ENCODE peak calls at places on chromosomes 5 and 9, in four cellular contexts. C, G, T and K are unnamed samples.

GRCh38 chr5:68343421-68343826 is 127.9 kb downstream of the PIK3R1 start:
- DNase-seq in T (peak; percentile 55), C (no peak), G (peak; percentile 69), K (no peak)

GRCh38 chr9:70602364-70603019 is 188.0 kb upstream of the KLF9 start:
- DNase-seq in C (peak; percentile 7), T (peak; percentile 34), G (peak; percentile 60), K (peak; percentile 57)

GRCh38 chr9:19485193-19485592 is 76.4 kb downstream of the ACER2 start:
- DNase-seq in G (no peak), T (no peak), C (no peak), K (no peak)

GRCh38 chr9:101486693-101487442 is 46.8 kb upstream of the RNF20 start:
- DNase-seq in C (peak; percentile 20), G (peak; percentile 68), T (no peak), K (no peak)

GRCh38 chr5:155193018-155193417 is 179.5 kb downstream of the KIF4B start:
- DNase-seq in C (no peak), G (no peak), T (no peak), K (no peak)

GRCh38 chr9:84711936-84712335 is 42.4 kb downstream of the NTRK2 start:
- DNase-seq in G (no peak), C (no peak), T (no peak), K (no peak)

GRCh38 chr5:52743012-52743411 is 44.7 kb upstream of the ITGA1 start:
- DNase-seq in C (no peak), T (no peak), G (no peak), K (no peak)

GRCh38 chr9:126456396-126456795 is 129.8 kb downstream of the MVB12B start:
- DNase-seq in C (no peak), T (no peak), G (no peak), K (no peak)

GRCh38 chr5:54761213-54761701 is 224.1 kb downstream of the ESM1 start:
- DNase-seq in G (no peak), C (no peak), T (no peak), K (no peak)

GRCh38 chr5:170159101-170159698 is 53.5 kb downstream of the FOXI1 start:
- DNase-seq in C (no peak), T (no peak), G (no peak), K (no peak)

GRCh38 chr9:87516222-87516930 is 18.7 kb downstream of the DAPK1 start:
- DNase-seq in C (no peak), T (no peak), G (peak; percentile 91), K (peak; percentile 75)

GRCh38 chr5:108743344-108743743 is 4.4 kb upstream of the FER start:
- DNase-seq in G (no peak), C (no peak), T (no peak), K (no peak)

DNA sequence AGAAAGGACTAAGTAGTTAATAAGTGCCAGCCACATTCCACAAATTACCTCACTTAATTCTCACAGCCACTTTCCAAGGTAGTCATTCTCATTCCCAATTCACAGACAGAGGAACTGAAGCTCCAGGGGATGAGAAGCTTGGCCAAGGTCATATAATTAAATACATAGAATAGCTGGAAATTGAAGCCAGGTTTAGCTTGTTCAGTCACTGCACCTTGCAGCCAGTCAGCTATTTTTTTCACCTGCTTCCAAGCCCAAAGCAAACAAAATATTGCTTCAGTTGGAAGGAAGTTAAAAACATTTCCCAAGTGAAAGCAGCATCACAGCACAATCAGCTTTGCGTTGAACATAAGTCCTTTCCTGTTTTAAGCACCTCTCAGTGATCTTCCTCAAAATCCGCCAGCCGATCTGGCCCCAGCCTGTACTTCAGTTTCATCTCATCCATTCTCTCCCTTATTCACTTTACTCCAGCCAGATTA is 4.8 kb downstream of the ALDH1A1 start:
- DNase-seq in T (no peak), C (no peak), G (no peak), K (no peak)
- TF ChIP-seq SPI1 in T (no peak), C (no peak), G (no peak), K (no peak)

GRCh38 chr5:14893351-14893750 is 21.8 kb upstream of the ANKH start:
- DNase-seq in C (no peak), T (no peak), G (no peak), K (no peak)
- TF ChIP-seq SPI1 in C (no peak), T (no peak), G (no peak), K (no peak)

DNA sequence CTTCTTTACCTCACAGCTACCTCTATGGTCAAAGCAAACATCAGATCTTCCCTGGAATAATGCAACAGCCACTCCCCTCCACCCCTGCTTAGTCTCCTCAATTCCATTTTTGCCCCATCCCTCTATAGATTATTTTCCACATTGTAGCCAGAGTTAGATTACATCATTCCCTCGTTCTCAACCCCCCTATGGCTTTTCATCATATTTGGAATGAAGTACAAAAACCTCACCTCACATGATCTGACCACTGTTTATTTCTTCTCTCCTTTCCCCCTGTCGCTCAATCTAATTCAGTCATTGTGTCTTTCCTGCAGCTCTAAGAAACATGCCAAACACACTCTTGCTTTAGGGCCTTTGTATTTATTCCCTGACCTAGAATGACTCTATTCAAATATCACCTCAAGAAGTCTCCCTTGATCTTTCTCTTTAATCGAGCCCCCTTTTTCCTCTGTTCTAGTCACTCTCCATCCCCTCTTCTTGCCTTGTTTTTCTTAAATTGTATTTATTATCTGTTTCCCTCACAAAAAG is 22.6 kb upstream of the HK3 start:
- DNase-seq in C (no peak), G (no peak), T (no peak), K (no peak)
- TF ChIP-seq SPI1 in C (no peak), G (no peak), T (no peak), K (no peak)

GRCh38 chr5:153901449-153901848 is 137.3 kb downstream of the FAM114A2 start:
- DNase-seq in T (no peak), C (no peak), G (no peak), K (no peak)

GRCh38 chr5:153902026-153902425 is 136.7 kb downstream of the FAM114A2 start:
- DNase-seq in C (no peak), T (no peak), G (no peak), K (no peak)

GRCh38 chr5:153903321-153903720 is 135.4 kb downstream of the FAM114A2 start:
- DNase-seq in C (no peak), G (no peak), T (no peak), K (no peak)

GRCh38 chr5:153896701-153897100 is 142.0 kb downstream of the FAM114A2 start:
- DNase-seq in G (no peak), T (peak; percentile 63), C (peak; percentile 32), K (no peak)

GRCh38 chr5:153900703-153901395 is 137.9 kb downstream of the FAM114A2 start:
- DNase-seq in G (no peak), C (no peak), T (no peak), K (no peak)
- TF ChIP-seq SPI1 in G (no peak), C (no peak), T (no peak), K (no peak)

DNA sequence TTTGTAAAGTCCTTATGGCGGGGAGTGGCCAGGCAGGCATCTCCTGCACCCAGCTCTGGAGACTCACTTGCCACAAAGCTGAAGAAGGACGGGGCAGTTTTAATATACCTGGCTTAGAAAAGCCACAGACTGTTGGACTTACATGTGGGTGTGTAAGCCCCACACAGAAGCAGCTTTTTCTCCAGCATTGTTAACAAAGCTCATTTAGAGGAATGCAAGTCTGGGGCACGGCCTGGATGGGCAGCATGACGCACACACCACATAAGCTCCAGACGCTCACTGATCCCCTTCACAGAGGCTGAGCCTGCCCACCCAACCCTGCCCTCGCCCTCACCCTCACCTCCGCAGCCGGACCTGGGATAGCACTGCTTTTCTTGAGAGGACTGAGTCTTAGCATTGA is 58.0 kb upstream of the PDE8B start:
- DNase-seq in G (no peak), C (no peak), T (no peak), K (no peak)
- TF ChIP-seq SPI1 in G (no peak), C (no peak), T (no peak), K (no peak)

GRCh38 chr5:65624570-65625555 is at the start of the genes SHLD3 and TRAPPC13:
- DNase-seq in C (peak; percentile 22), G (peak; percentile 89), T (peak; percentile 85), K (peak; percentile 60)

GRCh38 chr5:65624025-65624569 is at the start of gene TRIM23:
- DNase-seq in C (peak; percentile 53), G (peak; percentile 95), T (peak; percentile 87), K (peak; percentile 49)

GRCh38 chr5:65625743-65626142 is 916 bp downstream of the SHLD3 start:
- DNase-seq in T (no peak), C (no peak), G (peak; percentile 31), K (no peak)

GRCh38 chr5:65620021-65620420 is 4.1 kb downstream of the TRIM23 start:
- DNase-seq in G (no peak), C (no peak), T (no peak), K (no peak)

GRCh38 chr5:65623482-65623881 is 651 bp downstream of the TRIM23 start:
- DNase-seq in G (peak; percentile 23), T (no peak), C (no peak), K (no peak)
- TF ChIP-seq SPI1 in G (no peak), T (no peak), C (no peak), K (no peak)